ENCODE peak calls at places on chromosomes 2 and 18, in six cellular contexts. M is breast epithelium, H is Panc1, E is spleen, O is HepG2, N is sigmoid colon. T is an unnamed sample.

GRCh38 chr2:145206882-145207281 is 687.0 kb upstream of the ZEB2 start:
- DNase-seq in M (no peak), H (no peak), E (no peak), O (no peak), N (no peak), T (no peak)

GRCh38 chr18:68796936-68797690 is 767 bp upstream of the CCDC102B start:
- DNase-seq in O (no peak), M (no peak), H (no peak), E (no peak), N (no peak), T (no peak)

GRCh38 chr2:16351541-16351940 is 314.1 kb downstream of the CYRIA start:
- DNase-seq in N (no peak), M (no peak), H (no peak), O (no peak), E (no peak), T (no peak)

GRCh38 chr2:191358325-191359025 is 113.3 kb downstream of the MYO1B start:
- DNase-seq in O (no peak), H (no peak), E (no peak), N (no peak), M (no peak), T (no peak)

GRCh38 chr2:66446178-66446860 is 11.4 kb downstream of the MEIS1 start:
- DNase-seq in N (peak; percentile 84), H (no peak), E (no peak), M (no peak), O (no peak), T (no peak)

GRCh38 chr2:163011035-163011434 is 172.5 kb upstream of the KCNH7 start:
- DNase-seq in E (no peak), N (no peak), O (no peak), H (no peak), M (no peak), T (no peak)

GRCh38 chr18:62802523-62802922 is 87.2 kb downstream of the PHLPP1 start:
- DNase-seq in M (no peak), H (no peak), N (no peak), E (no peak), O (no peak), T (no peak)

GRCh38 chr2:217142649-217143266 is 282.9 kb upstream of the TNP1 start:
- DNase-seq in O (peak; percentile 38), M (no peak), N (no peak), H (no peak), E (no peak), T (no peak)

GRCh38 chr2:240452471-240453256 is 17.2 kb downstream of the GPC1 start:
- DNase-seq in H (no peak), O (peak; percentile 41), N (peak; percentile 81), E (peak; percentile 74), M (no peak), T (peak; percentile 75)

GRCh38 chr2:149901231-149901859 is 313.8 kb upstream of the MMADHC start:
- DNase-seq in H (no peak), M (no peak), N (no peak), E (no peak), O (no peak), T (no peak)

GRCh38 chr18:55275042-55275897 is 312.7 kb downstream of the TCF4 start:
- DNase-seq in E (no peak), O (no peak), M (no peak), H (no peak), N (no peak), T (no peak)

GRCh38 chr2:84631047-84631446 is 114.7 kb downstream of the DNAH6 start:
- DNase-seq in N (no peak), E (no peak), H (peak; percentile 10), O (peak; percentile 48), M (no peak), T (peak; percentile 2)

GRCh38 chr2:133992454-133992853 is 261.4 kb upstream of the MGAT5 start:
- DNase-seq in M (no peak), E (no peak), N (no peak), H (no peak), O (no peak), T (no peak)

GRCh38 chr18:30562231-30562630 is 480.3 kb downstream of the DSC3 start:
- DNase-seq in N (no peak), E (no peak), H (no peak), M (no peak), O (no peak), T (no peak)

GRCh38 chr2:219215871-219216536 is 2.8 kb downstream of the ABCB6 start:
- DNase-seq in H (no peak), O (no peak), E (no peak), M (no peak), N (no peak), T (no peak)

GRCh38 chr2:187586091-187586632 is 31.9 kb upstream of the TFPI start:
- DNase-seq in N (no peak), H (no peak), M (no peak), E (no peak), O (peak; percentile 35), T (no peak)

GRCh38 chr2:241081643-241082337 is 20.3 kb downstream of the MTERF4 start:
- DNase-seq in N (no peak), H (no peak), O (no peak), M (no peak), E (no peak), T (no peak)

GRCh38 chr18:7856733-7857132 is 289.6 kb downstream of the PTPRM start:
- DNase-seq in N (no peak), E (no peak), O (peak; percentile 73), H (no peak), M (no peak), T (no peak)

GRCh38 chr18:34801769-34802168 is 91.7 kb downstream of the DTNA start:
- DNase-seq in O (no peak), M (no peak), N (no peak), H (no peak), E (no peak), T (no peak)

GRCh38 chr18:4077204-4077603 is 377.9 kb downstream of the DLGAP1 start:
- DNase-seq in H (no peak), E (no peak), M (no peak), O (no peak), N (no peak), T (no peak)

GRCh38 chr2:73112913-73113633 is at the start of gene RAB11FIP5:
- DNase-seq in M (peak; percentile 64), H (no peak), E (peak; percentile 91), N (peak; percentile 90), O (peak; percentile 57), T (peak; percentile 60)

GRCh38 chr18:2903006-2903405 is 56.2 kb downstream of the EMILIN2 start:
- DNase-seq in O (no peak), N (peak; percentile 86), E (no peak), H (no peak), M (no peak), T (no peak)

GRCh38 chr18:58205087-58205779 is 161.2 kb downstream of the NEDD4L start:
- DNase-seq in N (no peak), H (no peak), M (no peak), E (no peak), O (no peak), T (no peak)

GRCh38 chr18:65336411-65336810 is 414.4 kb upstream of the CDH7 start:
- DNase-seq in E (no peak), N (no peak), M (no peak), H (no peak), O (no peak), T (no peak)

GRCh38 chr2:210715560-210715959 is 159.2 kb downstream of the CPS1 start:
- DNase-seq in H (no peak), O (no peak), N (no peak), M (no peak), E (no peak), T (no peak)

GRCh38 chr2:71458413-71459083 is 5.2 kb downstream of the DYSF start:
- DNase-seq in M (no peak), O (no peak), H (no peak), N (no peak), E (no peak), T (no peak)

GRCh38 chr2:71455741-71456569 is 2.6 kb downstream of the DYSF start:
- DNase-seq in M (no peak), O (peak; percentile 65), E (no peak), H (no peak), N (no peak), T (no peak)

GRCh38 chr2:66575625-66576371 is 140.9 kb downstream of the MEIS1 start:
- DNase-seq in H (no peak), E (peak; percentile 76), N (peak; percentile 89), O (no peak), M (no peak), T (no peak)

GRCh38 chr2:125085904-125086303 is 1060.8 kb downstream of the CNTNAP5 start:
- DNase-seq in E (no peak), N (no peak), H (no peak), O (no peak), M (no peak), T (no peak)

GRCh38 chr2:125086313-125087184 is 1061.5 kb downstream of the CNTNAP5 start:
- DNase-seq in H (no peak), O (peak; percentile 50), N (no peak), M (no peak), E (no peak), T (no peak)
- TF ChIP-seq POLR2AphosphoS5 in H (no peak), O (no peak), N (no peak), M (no peak), E (no peak), T (no peak)

DNA sequence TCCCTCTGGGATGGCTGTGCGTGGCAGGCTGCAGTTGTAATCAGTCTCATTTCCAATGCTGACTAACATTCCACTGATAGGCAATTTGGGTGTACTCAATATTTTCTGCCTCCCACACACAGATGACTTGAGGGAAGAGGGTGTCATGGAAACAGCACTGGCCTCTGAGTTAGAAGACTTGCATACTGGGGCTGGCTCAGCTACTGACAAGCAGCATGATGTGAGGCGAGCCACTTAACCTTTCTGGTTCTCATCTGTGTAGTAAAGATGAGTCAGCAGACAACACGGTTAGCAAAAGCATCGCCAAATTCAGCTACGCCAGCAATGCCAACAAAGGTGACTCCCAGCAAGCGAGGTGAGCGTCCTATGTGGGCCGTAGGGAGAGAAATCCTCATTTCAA is 73.5 kb downstream of the COLEC12 start:
- DNase-seq in H (no peak), N (peak; percentile 74), E (no peak), O (no peak), M (no peak), T (no peak)
- TF ChIP-seq POLR2AphosphoS5 in H (no peak), N (peak; percentile 31), E (no peak), O (no peak), M (no peak), T (no peak)

DNA sequence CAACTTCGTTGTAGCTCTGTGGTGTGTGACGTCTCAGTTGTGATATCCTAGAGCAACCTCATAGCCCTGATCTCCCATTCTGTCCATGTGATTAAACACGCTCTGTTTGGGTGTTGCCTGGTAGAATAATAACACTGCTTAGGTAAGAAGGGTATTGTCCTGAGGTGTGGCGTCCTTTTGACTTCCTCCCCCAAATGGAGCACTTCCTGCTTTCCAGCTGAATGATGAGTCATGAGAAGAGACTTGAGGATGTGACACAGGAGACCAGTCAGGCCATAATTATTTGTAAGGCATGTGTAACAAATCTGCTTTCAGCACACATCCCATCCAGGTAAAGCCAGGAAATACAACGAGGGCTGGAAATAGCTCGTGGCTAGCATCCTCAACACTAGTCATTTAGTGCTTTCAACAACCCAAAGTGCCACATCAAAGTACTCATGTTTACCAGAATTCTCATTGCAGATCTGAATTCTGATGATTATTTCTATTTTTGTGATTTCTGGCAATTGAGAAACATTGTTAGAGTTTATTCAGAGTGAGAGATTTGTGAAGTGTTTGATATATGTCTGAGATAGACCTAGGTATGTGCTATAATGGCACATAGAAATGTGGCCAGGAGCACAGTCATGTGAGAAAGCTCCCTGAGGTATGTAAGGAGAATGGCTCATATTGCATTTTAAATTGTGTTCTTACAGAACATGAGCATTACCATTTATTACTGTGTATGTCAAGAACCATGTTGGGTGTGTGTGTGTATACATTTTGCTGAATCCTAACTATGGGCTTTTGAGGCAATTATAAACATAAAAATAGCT is 100.9 kb downstream of the RAPGEF4 start:
- DNase-seq in E (no peak), N (no peak), O (no peak), M (no peak), H (no peak), T (no peak)
- TF ChIP-seq POLR2AphosphoS5 in E (no peak), N (peak; percentile 32), O (no peak), M (peak; percentile 43), H (no peak), T (no peak)

GRCh38 chr2:112031916-112032582 is 23.0 kb upstream of the TMEM87B start:
- DNase-seq in H (no peak), O (no peak), M (peak; percentile 43), E (no peak), N (no peak), T (no peak)
- TF ChIP-seq POLR2AphosphoS5 in H (no peak), O (no peak), M (no peak), E (no peak), N (no peak), T (no peak)